ENCODE peak calls at places on chromosomes 1 and 21, in six cellular contexts. N, S, Z, R, Y and J are unnamed samples.

GRCh38 chr1:115341948-115342347 is 3.9 kb upstream of the NGF start:
- DNase-seq in R (no peak), N (no peak), Z (no peak), Y (no peak), S (no peak), J (no peak)

GRCh38 chr1:182699673-182700350 is 15.4 kb upstream of the RGS8 start:
- DNase-seq in S (no peak), R (no peak), Y (no peak), N (no peak), Z (no peak), J (peak)

GRCh38 chr1:172719694-172720138 is 60.8 kb downstream of the FASLG start:
- DNase-seq in N (no peak), Z (peak), R (no peak), S (no peak), Y (no peak), J (no peak)

GRCh38 chr1:116738673-116739370 is 15.4 kb upstream of the CD2 start:
- DNase-seq in N (no peak), Y (no peak), S (no peak), Z (no peak), R (no peak), J (no peak)

GRCh38 chr1:91546876-91547275 is 46.2 kb downstream of the CDC7 start:
- DNase-seq in N (no peak), Y (no peak), S (no peak), Z (peak), R (no peak), J (no peak)

GRCh38 chr1:25820247-25821111 is 725 bp downstream of the MTFR1L start:
- DNase-seq in Y (peak), N (peak), S (peak), Z (peak), R (no peak), J (no peak)

GRCh38 chr1:44811234-44811633 is 2.9 kb downstream of the BTBD19 start:
- DNase-seq in Z (no peak), S (peak), N (no peak), Y (peak), R (peak), J (no peak)

GRCh38 chr1:233782932-233783586 is 121.4 kb upstream of the SLC35F3 start:
- DNase-seq in R (no peak), Y (no peak), S (no peak), N (no peak), Z (no peak), J (no peak)

GRCh38 chr1:209657140-209657879 is 5.1 kb upstream of the LAMB3 start:
- DNase-seq in R (no peak), Z (peak), S (no peak), Y (no peak), N (no peak), J (no peak)

GRCh38 chr1:201419737-201420607 is 1.6 kb downstream of the TNNI1 start:
- DNase-seq in R (no peak), S (no peak), N (no peak), Z (no peak), Y (no peak), J (no peak)

GRCh38 chr1:209513226-209513625 is 70.3 kb upstream of the CAMK1G start:
- DNase-seq in R (no peak), N (no peak), Z (peak), Y (no peak), S (no peak), J (no peak)

GRCh38 chr1:232538224-232538942 is 91.5 kb downstream of the SIPA1L2 start:
- DNase-seq in R (no peak), Z (peak), S (no peak), N (no peak), Y (no peak), J (no peak)

GRCh38 chr1:8027748-8028631 is 1.9 kb upstream of the ERRFI1 start:
- DNase-seq in R (no peak), Z (peak), N (no peak), Y (no peak), S (no peak), J (no peak)

GRCh38 chr1:91912267-91912666 is 26.3 kb upstream of the TGFBR3 start:
- DNase-seq in Y (no peak), R (no peak), N (no peak), S (no peak), Z (no peak), J (no peak)

GRCh38 chr1:47208374-47208850 is 18.6 kb upstream of the PDZK1IP1 start:
- DNase-seq in Z (no peak), S (no peak), N (no peak), Y (no peak), R (no peak), J (no peak)

GRCh38 chr1:6570987-6571386 is 8.8 kb upstream of the ZBTB48 start:
- DNase-seq in N (no peak), Z (no peak), S (no peak), Y (no peak), R (no peak), J (no peak)

GRCh38 chr1:48596036-48596435 is 124.0 kb upstream of the SPATA6 start:
- DNase-seq in N (no peak), S (no peak), Y (no peak), R (no peak), Z (no peak), J (no peak)

GRCh38 chr1:55481634-55482033 is 266.5 kb upstream of the USP24 start:
- DNase-seq in S (no peak), Z (no peak), N (no peak), R (no peak), Y (no peak), J (no peak)

GRCh38 chr21:42833859-42834729 is 45.2 kb downstream of the WDR4 start:
- DNase-seq in S (no peak), Y (no peak), Z (no peak), R (no peak), N (no peak), J (peak)

GRCh38 chr1:24932725-24933294 is 2.7 kb upstream of the RUNX3 start:
- DNase-seq in Y (no peak), Z (no peak), S (no peak), R (no peak), N (no peak), J (no peak)

GRCh38 chr1:116334868-116335649 is 38.0 kb upstream of the ATP1A1 start:
- DNase-seq in S (no peak), Y (no peak), N (no peak), R (no peak), Z (no peak), J (no peak)

GRCh38 chr1:35558374-35559316 is 1.0 kb downstream of the NCDN start:
- DNase-seq in R (no peak), N (no peak), S (no peak), Y (no peak), Z (no peak), J (no peak)

GRCh38 chr1:1758059-1758621 is 20.1 kb downstream of the NADK start:
- DNase-seq in N (no peak), S (no peak), Z (peak), Y (no peak), R (no peak), J (no peak)

GRCh38 chr1:154869351-154870116 is 547 bp downstream of the KCNN3 start:
- DNase-seq in N (peak), Y (peak), R (peak), S (peak), Z (no peak), J (no peak)

GRCh38 chr1:11132571-11133293 is 33.1 kb upstream of the EXOSC10 start:
- DNase-seq in Z (no peak), S (no peak), N (no peak), R (no peak), Y (no peak), J (no peak)

GRCh38 chr1:43867946-43868740 is 65.5 kb upstream of the ARTN start:
- DNase-seq in R (no peak), S (no peak), Y (no peak), N (no peak), Z (peak), J (no peak)

GRCh38 chr1:156938813-156939212 is 18.4 kb downstream of the LRRC71 start:
- DNase-seq in N (no peak), Y (no peak), S (no peak), Z (no peak), R (no peak), J (no peak)

GRCh38 chr1:156936191-156936590 is 15.8 kb downstream of the LRRC71 start:
- DNase-seq in Z (no peak), Y (no peak), R (no peak), N (no peak), S (no peak), J (no peak)

GRCh38 chr1:156936721-156937220 is 16.3 kb downstream of the LRRC71 start:
- DNase-seq in N (no peak), S (no peak), Y (no peak), R (no peak), Z (no peak), J (no peak)

GRCh38 chr1:156939786-156940334 is 19.4 kb downstream of the LRRC71 start:
- DNase-seq in Y (no peak), R (no peak), S (no peak), Z (no peak), N (no peak), J (no peak)

GRCh38 chr1:156937883-156938282 is 17.5 kb downstream of the LRRC71 start:
- DNase-seq in R (no peak), Y (no peak), Z (no peak), N (no peak), S (no peak), J (no peak)
- H3K27ac ChIP-seq in R (no peak), Y (no peak), Z (no peak), N (no peak), S (no peak), J (no peak)

DNA sequence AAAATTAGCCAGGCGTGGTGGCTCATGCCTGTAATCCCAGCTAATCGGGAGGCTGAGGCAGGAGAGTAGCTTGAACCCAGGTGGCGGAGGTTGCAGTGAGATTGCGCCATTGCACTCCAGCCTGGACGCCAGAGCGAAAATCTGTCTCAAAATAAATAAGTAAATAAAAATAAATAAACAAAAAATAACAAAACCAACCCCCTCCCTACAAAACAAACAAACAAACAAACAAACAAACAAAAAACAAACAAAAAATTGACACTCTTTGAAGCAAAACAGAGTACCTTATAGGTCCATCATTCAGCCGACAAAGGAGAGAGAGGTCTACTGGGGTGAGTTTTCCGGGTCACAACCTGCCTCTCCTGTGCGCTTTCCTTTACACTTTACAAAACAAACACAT is 5.4 kb upstream of the KDF1 start:
- DNase-seq in R (no peak), N (no peak), S (no peak), Z (no peak), Y (no peak), J (no peak)
- H3K27ac ChIP-seq in R (no peak), N (no peak), S (no peak), Z (no peak), Y (no peak), J (no peak)

GRCh38 chr1:203557958-203558760 is 64.2 kb downstream of the OPTC start:
- DNase-seq in N (peak), Z (peak), S (peak), Y (peak), R (peak), J (peak)

GRCh38 chr1:203563291-203563690 is 63.3 kb upstream of the ATP2B4 start:
- DNase-seq in S (no peak), Y (no peak), R (no peak), N (no peak), Z (peak), J (no peak)

GRCh38 chr1:203556047-203556851 is 62.3 kb downstream of the OPTC start:
- DNase-seq in R (peak), Z (no peak), N (peak), Y (peak), S (no peak), J (peak)

GRCh38 chr1:203557390-203557789 is 63.4 kb downstream of the OPTC start:
- DNase-seq in R (peak), Y (peak), S (peak), Z (peak), N (peak), J (peak)

GRCh38 chr1:203559523-203559922 is 65.6 kb downstream of the OPTC start:
- DNase-seq in S (no peak), Y (no peak), Z (peak), R (no peak), N (no peak), J (peak)
- H3K27ac ChIP-seq in S (no peak), Y (peak), Z (peak), R (peak), N (peak), J (peak)

GRCh38 chr21:34836103-34836932 is 167.5 kb downstream of the CLIC6 start:
- DNase-seq in S (peak), R (peak), N (peak), Y (no peak), Z (peak), J (peak)
- H3K27ac ChIP-seq in S (peak), R (peak), N (peak), Y (no peak), Z (peak), J (peak)

DNA sequence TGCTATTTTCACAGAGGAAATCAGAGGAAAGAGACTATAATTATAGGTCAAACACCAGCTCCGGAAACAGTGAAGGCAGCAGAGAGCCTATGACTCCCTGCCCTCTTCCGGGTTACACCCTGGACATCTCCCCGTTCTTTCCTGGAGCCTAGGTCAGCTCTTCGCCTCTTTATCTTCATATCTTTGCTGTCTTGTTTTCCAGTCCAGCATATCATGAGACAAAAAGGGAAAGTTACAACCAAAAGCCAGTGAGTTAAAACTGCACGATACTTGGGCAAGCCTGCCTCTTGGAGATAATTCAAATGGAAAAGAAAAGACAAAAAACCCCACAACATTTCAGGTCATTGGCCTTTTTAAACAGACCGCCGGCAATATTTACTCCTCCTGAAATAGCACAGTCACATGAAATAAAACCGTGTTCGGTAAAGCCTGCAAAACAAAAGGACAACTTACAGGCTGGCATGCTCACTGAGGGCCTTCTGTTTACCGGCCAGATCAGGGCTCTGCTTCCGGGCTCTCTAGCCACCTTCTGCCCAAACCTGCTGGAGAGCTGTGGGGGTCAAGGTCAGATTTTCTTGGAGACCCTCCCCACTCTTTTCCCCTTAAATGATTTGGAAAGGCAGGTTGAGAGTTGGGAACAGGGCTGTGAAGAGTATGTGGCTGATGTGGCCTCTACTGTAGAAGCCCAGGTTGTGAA is 42.8 kb upstream of the PPP2R5A start:
- DNase-seq in N (no peak), S (no peak), Z (no peak), R (no peak), Y (no peak), J (no peak)
- H3K27ac ChIP-seq in N (peak), S (no peak), Z (no peak), R (peak), Y (peak), J (peak)